ENCODE peak calls at places on chromosomes 2 and 18, in five cellular contexts. X is head of caudate nucleus, B is AG08395, S is left lung, M is lower lobe of right lung. G is an unnamed sample.

GRCh38 chr2:62482558-62483352 is 23.2 kb downstream of the TMEM17 start:
- DNase-seq in X (no peak), B (no peak), S (no peak), M (no peak), G (no peak)

GRCh38 chr2:205408690-205409089 is 273.6 kb upstream of the NRP2 start:
- DNase-seq in X (no peak), B (peak; percentile 6), S (no peak), M (no peak), G (no peak)

GRCh38 chr2:181649436-181649979 is 7.4 kb downstream of the CERKL start:
- DNase-seq in X (no peak), B (no peak), S (no peak), M (no peak), G (no peak)

GRCh38 chr2:158174956-158175355 is 73.3 kb downstream of the UPP2 start:
- DNase-seq in X (no peak), B (no peak), S (no peak), M (no peak), G (no peak)

GRCh38 chr2:60570281-60570680 is 16.8 kb upstream of the BCL11A start:
- DNase-seq in X (no peak), B (no peak), S (no peak), M (no peak), G (no peak)

GRCh38 chr2:30068067-30068466 is 78.7 kb upstream of the YPEL5 start:
- DNase-seq in X (no peak), B (no peak), S (no peak), M (no peak), G (no peak)

GRCh38 chr2:220270506-220271070 is 643.2 kb downstream of the SLC4A3 start:
- DNase-seq in X (no peak), B (no peak), S (no peak), M (no peak), G (no peak)

GRCh38 chr2:171411791-171412483 is 21.9 kb downstream of the METTL8 start:
- DNase-seq in X (no peak), B (no peak), S (no peak), M (no peak), G (no peak)

GRCh38 chr18:42860011-42860410 is 255.5 kb downstream of the RIT2 start:
- DNase-seq in X (no peak), B (no peak), S (no peak), M (no peak), G (no peak)

GRCh38 chr2:30990176-30990575 is 148.1 kb downstream of the GALNT14 start:
- DNase-seq in X (no peak), B (no peak), S (no peak), M (no peak), G (no peak)

GRCh38 chr2:96103906-96104861 is 12.2 kb downstream of the ADRA2B start:
- DNase-seq in X (no peak), B (no peak), S (peak; percentile 23), M (peak; percentile 30), G (peak; percentile 34)

GRCh38 chr2:157173740-157174184 is 83.7 kb upstream of the GALNT5 start:
- DNase-seq in X (no peak), B (peak; percentile 92), S (no peak), M (no peak), G (no peak)

GRCh38 chr2:20137131-20137571 is 85.7 kb upstream of the LAPTM4A start:
- DNase-seq in X (no peak), B (no peak), S (no peak), M (no peak), G (no peak)

GRCh38 chr18:54904521-54904920 is 54.7 kb downstream of the CCDC68 start:
- DNase-seq in X (no peak), B (no peak), S (no peak), M (no peak), G (no peak)

GRCh38 chr18:65846107-65846506 is 95.3 kb downstream of the CDH7 start:
- DNase-seq in X (no peak), B (no peak), S (no peak), M (no peak), G (no peak)

GRCh38 chr2:232368311-232368731 is 10.2 kb upstream of the ALPP start:
- DNase-seq in X (no peak), B (peak; percentile 41), S (no peak), M (no peak), G (no peak)

GRCh38 chr18:57121542-57122112 is 25.3 kb upstream of the BOD1L2 start:
- DNase-seq in X (no peak), B (no peak), S (no peak), M (no peak), G (no peak)

GRCh38 chr2:191025155-191025554 is 11.2 kb upstream of the STAT1 start:
- DNase-seq in X (no peak), B (no peak), S (no peak), M (no peak), G (no peak)

GRCh38 chr2:191230174-191230573 is 15.0 kb upstream of the MYO1B start:
- DNase-seq in X (no peak), B (peak; percentile 77), S (no peak), M (no peak), G (no peak)

GRCh38 chr2:98551316-98551715 is 57.0 kb downstream of the COA5 start:
- DNase-seq in X (no peak), B (no peak), S (no peak), M (no peak), G (no peak)

GRCh38 chr2:207782238-207783030 is 12.7 kb upstream of the FZD5 start:
- DNase-seq in X (no peak), B (no peak), S (no peak), M (no peak), G (no peak)

GRCh38 chr2:239498981-239499633 is 98.3 kb upstream of the HDAC4 start:
- DNase-seq in X (no peak), B (peak; percentile 61), S (peak; percentile 61), M (peak; percentile 34), G (peak; percentile 26)

GRCh38 chr2:154758871-154759270 is 60.4 kb downstream of the KCNJ3 start:
- DNase-seq in X (no peak), B (no peak), S (no peak), M (no peak), G (no peak)

GRCh38 chr2:106098081-106098480 is 96.0 kb downstream of the UXS1 start:
- DNase-seq in X (no peak), B (no peak), S (no peak), M (no peak), G (no peak)

GRCh38 chr2:52732849-52733395 is 1034.7 kb upstream of the CHAC2 start:
- DNase-seq in X (no peak), B (no peak), S (no peak), M (no peak), G (no peak)

GRCh38 chr18:5515007-5515744 is 28.6 kb downstream of the EPB41L3 start:
- DNase-seq in X (no peak), B (no peak), S (no peak), M (no peak), G (no peak)

G was measured in pancreas.